ENCODE peak calls at places on chromosomes 3 and 15, in six cellular contexts. One of them, this sample, is unnamed.
A peak's percentile ranks its signal among the peaks of the same experiment; 100 is the strongest.

GRCh38 chr3:175608351-175608750 is 749.2 kb downstream of the NAALADL2 start:
- DNase-seq in lung: no peak
- DNase-seq in fibroblast of the aortic adventitia: no peak
- DNase-seq in astrocyte of the spinal cord: peak; percentile 13
- DNase-seq in NCI-H1092: no peak
- DNase-seq in psoas muscle: no peak
- DNase-seq in this sample: no peak

GRCh38 chr15:81809543-81809942 is 236.3 kb downstream of the MEX3B start:
- DNase-seq in fibroblast of the aortic adventitia: peak; percentile 5
- DNase-seq in astrocyte of the spinal cord: no peak
- DNase-seq in lung: no peak
- DNase-seq in psoas muscle: no peak
- DNase-seq in NCI-H1092: peak; percentile 32
- DNase-seq in this sample: peak; percentile 8

GRCh38 chr15:57356636-57357035 is 19.7 kb upstream of the CGNL1 start:
- DNase-seq in fibroblast of the aortic adventitia: no peak
- DNase-seq in NCI-H1092: no peak
- DNase-seq in psoas muscle: no peak
- DNase-seq in astrocyte of the spinal cord: peak; percentile 51
- DNase-seq in lung: no peak
- DNase-seq in this sample: no peak

GRCh38 chr3:177126015-177126773 is 71.1 kb downstream of the TBL1XR1 start:
- DNase-seq in fibroblast of the aortic adventitia: peak; percentile 96
- DNase-seq in lung: no peak
- DNase-seq in psoas muscle: no peak
- DNase-seq in astrocyte of the spinal cord: peak; percentile 93
- DNase-seq in NCI-H1092: no peak
- DNase-seq in this sample: peak; percentile 72

GRCh38 chr3:11583226-11583625 is 60.5 kb downstream of the VGLL4 start:
- DNase-seq in astrocyte of the spinal cord: no peak
- DNase-seq in fibroblast of the aortic adventitia: peak; percentile 46
- DNase-seq in NCI-H1092: no peak
- DNase-seq in psoas muscle: no peak
- DNase-seq in lung: no peak
- DNase-seq in this sample: no peak

GRCh38 chr3:189626286-189626685 is 4.9 kb upstream of the TP63 start:
- DNase-seq in fibroblast of the aortic adventitia: no peak
- DNase-seq in psoas muscle: no peak
- DNase-seq in NCI-H1092: no peak
- DNase-seq in lung: no peak
- DNase-seq in astrocyte of the spinal cord: no peak
- DNase-seq in this sample: no peak

GRCh38 chr3:108486272-108486787 is 24.1 kb downstream of the MYH15 start:
- DNase-seq in lung: no peak
- DNase-seq in NCI-H1092: no peak
- DNase-seq in psoas muscle: no peak
- DNase-seq in fibroblast of the aortic adventitia: no peak
- DNase-seq in astrocyte of the spinal cord: no peak
- DNase-seq in this sample: no peak

GRCh38 chr3:72887723-72888545 is at the start of gene GXYLT2:
- DNase-seq in lung: peak; percentile 55
- DNase-seq in fibroblast of the aortic adventitia: peak; percentile 73
- DNase-seq in psoas muscle: peak; percentile 70
- DNase-seq in astrocyte of the spinal cord: peak; percentile 80
- DNase-seq in NCI-H1092: peak; percentile 37
- DNase-seq in this sample: peak; percentile 36

GRCh38 chr15:60038111-60038521 is 34.0 kb downstream of the FOXB1 start:
- DNase-seq in NCI-H1092: no peak
- DNase-seq in fibroblast of the aortic adventitia: no peak
- DNase-seq in astrocyte of the spinal cord: no peak
- DNase-seq in psoas muscle: no peak
- DNase-seq in lung: no peak
- DNase-seq in this sample: no peak

GRCh38 chr3:55156851-55157650 is 229.2 kb upstream of the LRTM1 start:
- DNase-seq in lung: no peak
- DNase-seq in NCI-H1092: no peak
- DNase-seq in astrocyte of the spinal cord: peak; percentile 61
- DNase-seq in fibroblast of the aortic adventitia: peak; percentile 58
- DNase-seq in psoas muscle: no peak
- DNase-seq in this sample: no peak

GRCh38 chr3:161443921-161444457 is 52.6 kb upstream of the OTOL1 start:
- DNase-seq in NCI-H1092: no peak
- DNase-seq in astrocyte of the spinal cord: no peak
- DNase-seq in lung: no peak
- DNase-seq in psoas muscle: no peak
- DNase-seq in fibroblast of the aortic adventitia: no peak
- DNase-seq in this sample: no peak

This sample was measured in fibroblast of the conjunctiva.